ENCODE peak calls at places on chromosome 18, in five cellular contexts. U is activated naive CD4-positive, alpha-beta T cell treated with Interleukin-2 at 50 U/mL for 16 hours; Q is pancreas; C is WTC11; V is stimulated activated naive B cell treated with anti-CD40 and anti-IgM and Interleukin-4, amounts not matched to agents 10 μg/mL and 1 μg/mL and 100 μg/mL, for 72 hours. L is an unnamed sample.

GRCh38 chr18:60987963-60988362 is 345.3 kb upstream of the CDH20 start:
- DNase-seq in Q (no peak), U (no peak), C (no peak), V (no peak), L (no peak)

GRCh38 chr18:22347624-22348511 is 69.8 kb downstream of the CTAGE1 start:
- DNase-seq in U (peak), V (no peak), Q (peak), C (peak), L (no peak)

GRCh38 chr18:51006061-51006818 is 23.8 kb upstream of the SMAD4 start:
- DNase-seq in V (no peak), C (no peak), Q (no peak), U (no peak), L (no peak)

GRCh38 chr18:3624818-3625716 is 175.1 kb downstream of the TGIF1 start:
- DNase-seq in V (peak), Q (no peak), U (peak), C (no peak), L (peak)

GRCh38 chr18:59671533-59671932 is 25.7 kb downstream of the CCBE1 start:
- DNase-seq in Q (no peak), V (no peak), C (no peak), U (no peak), L (no peak)

GRCh38 chr18:76126327-76126726 is 368.7 kb downstream of the ZNF516 start:
- DNase-seq in Q (no peak), U (no peak), C (peak), V (no peak), L (no peak)

GRCh38 chr18:3910507-3910906 is 460.5 kb downstream of the TGIF1 start:
- DNase-seq in V (no peak), Q (no peak), C (no peak), U (no peak), L (no peak)

GRCh38 chr18:29164993-29165599 is 988.2 kb upstream of the CDH2 start:
- DNase-seq in U (no peak), Q (no peak), V (no peak), C (no peak), L (no peak)

GRCh38 chr18:54382733-54383252 is 25.1 kb downstream of the C18orf54 start:
- DNase-seq in Q (no peak), V (no peak), C (no peak), U (no peak), L (no peak)

GRCh38 chr18:28588884-28589549 is 412.1 kb upstream of the CDH2 start:
- DNase-seq in U (no peak), C (no peak), Q (no peak), V (no peak), L (no peak)

GRCh38 chr18:25245299-25245698 is 106.7 kb downstream of the ZNF521 start:
- DNase-seq in V (no peak), C (no peak), U (no peak), Q (no peak), L (no peak)

GRCh38 chr18:78884502-78884901 is 95.1 kb upstream of the SALL3 start:
- DNase-seq in C (no peak), U (no peak), Q (no peak), V (no peak), L (no peak)

GRCh38 chr18:32922951-32923430 is 150.2 kb upstream of the KLHL14 start:
- DNase-seq in U (no peak), Q (no peak), C (no peak), V (no peak), L (no peak)

GRCh38 chr18:24536834-24537233 is 76.4 kb downstream of the HRH4 start:
- DNase-seq in C (no peak), V (no peak), U (no peak), Q (no peak), L (no peak)

GRCh38 chr18:22168360-22168921 is 948 bp upstream of the GATA6 start:
- DNase-seq in V (no peak), C (peak), U (no peak), Q (peak), L (peak)

GRCh38 chr18:58569490-58569911 is 59.4 kb downstream of the ALPK2 start:
- DNase-seq in V (no peak), Q (no peak), U (no peak), C (no peak), L (no peak)

GRCh38 chr18:43277164-43277600 is at the start of gene SYT4:
- DNase-seq in U (no peak), C (peak), Q (peak), V (no peak), L (peak)

GRCh38 chr18:54020346-54020745 is 204.1 kb downstream of the MBD2 start:
- DNase-seq in V (no peak), U (no peak), C (no peak), Q (no peak), L (no peak)

GRCh38 chr18:31034541-31034940 is 8.0 kb downstream of the DSC3 start:
- DNase-seq in C (no peak), Q (no peak), U (no peak), V (no peak), L (no peak)

GRCh38 chr18:5943514-5943913 is 48.2 kb upstream of the TMEM200C start:
- DNase-seq in V (no peak), Q (peak), U (no peak), C (no peak), L (no peak)

GRCh38 chr18:7897119-7897518 is 330.0 kb downstream of the PTPRM start:
- DNase-seq in C (no peak), V (no peak), U (no peak), Q (no peak), L (no peak)

GRCh38 chr18:9109523-9109922 is 7.0 kb downstream of the NDUFV2 start:
- DNase-seq in U (no peak), V (no peak), Q (no peak), C (no peak), L (no peak)

GRCh38 chr18:33711514-33711913 is 133.5 kb downstream of the ASXL3 start:
- DNase-seq in U (no peak), V (no peak), C (no peak), Q (no peak), L (no peak)

GRCh38 chr18:76232813-76233212 is 262.2 kb downstream of the ZNF516 start:
- DNase-seq in V (no peak), Q (no peak), U (no peak), C (no peak), L (no peak)

GRCh38 chr18:59056706-59057492 is 82.8 kb upstream of the SEC11C start:
- DNase-seq in U (peak), C (peak), Q (peak), V (peak), L (peak)

GRCh38 chr18:45248240-45248903 is 366.9 kb upstream of the SLC14A2 start:
- DNase-seq in Q (no peak), V (no peak), C (no peak), U (no peak), L (no peak)

GRCh38 chr18:21693322-21693721 is 11.3 kb downstream of the ABHD3 start:
- DNase-seq in U (no peak), C (no peak), V (no peak), Q (no peak), L (no peak)

GRCh38 chr18:76131738-76132137 is 363.3 kb downstream of the ZNF516 start:
- DNase-seq in V (no peak), C (no peak), Q (no peak), U (no peak), L (no peak)

GRCh38 chr18:69648486-69648885 is 247.8 kb downstream of the DOK6 start:
- DNase-seq in V (no peak), Q (no peak), C (no peak), U (no peak), L (no peak)

GRCh38 chr18:79385749-79386341 is 9.9 kb upstream of the NFATC1 start:
- DNase-seq in U (no peak), C (no peak), V (no peak), Q (no peak), L (no peak)

GRCh38 chr18:7084766-7085080 is 32.9 kb downstream of the LAMA1 start:
- DNase-seq in C (no peak), Q (no peak), V (no peak), U (no peak), L (no peak)

GRCh38 chr18:6370410-6370809 is 44.3 kb downstream of the L3MBTL4 start:
- DNase-seq in U (no peak), C (no peak), V (no peak), Q (no peak), L (no peak)

GRCh38 chr18:36942264-36942663 is 113.3 kb downstream of the KIAA1328 start:
- DNase-seq in Q (no peak), V (no peak), C (no peak), U (no peak), L (no peak)

GRCh38 chr18:35982404-35983114 is 10.1 kb downstream of the RMP24 start:
- DNase-seq in C (no peak), U (no peak), Q (no peak), V (no peak), L (no peak)

L was measured in stomach.